ENCODE peak calls at places on chromosomes 6 and 20, in ten cellular contexts. H, L, K, N, R, O, Y, W, D and S are unnamed samples.

GRCh38 chr6:148907573-148907972 is 160.7 kb downstream of the UST start:
- DNase-seq in H (no peak), L (no peak), K (no peak), N (no peak), R (no peak), O (no peak), Y (no peak), W (no peak), D (no peak), S (no peak)

GRCh38 chr6:15996030-15996429 is 132.9 kb upstream of the MYLIP start:
- DNase-seq in H (peak; percentile 39), L (no peak), K (peak; percentile 6), N (no peak), R (no peak), O (no peak), Y (no peak), W (no peak), D (no peak), S (no peak)

GRCh38 chr6:11667876-11668275 is 110.7 kb downstream of the ADTRP start:
- DNase-seq in H (no peak), L (no peak), K (peak; percentile 15), N (no peak), R (no peak), O (no peak), Y (no peak), W (no peak), D (no peak), S (no peak)

GRCh38 chr6:73580247-73581149 is 59.7 kb upstream of the EEF1A1 start:
- DNase-seq in H (peak; percentile 98), L (peak; percentile 97), K (peak; percentile 99), N (peak; percentile 86), R (peak; percentile 99), O (peak; percentile 96), Y (peak; percentile 85), W (peak; percentile 74), D (peak; percentile 72), S (peak; percentile 93)

GRCh38 chr6:69696273-69696672 is 100.5 kb downstream of the LMBRD1 start:
- DNase-seq in H (no peak), L (no peak), K (peak; percentile 35), N (no peak), R (no peak), O (no peak), Y (no peak), W (no peak), D (no peak), S (peak; percentile 29)

GRCh38 chr6:87628881-87629280 is 38.9 kb downstream of the ORC3 start:
- DNase-seq in H (peak; percentile 31), L (peak; percentile 15), K (peak; percentile 35), N (no peak), R (no peak), O (no peak), Y (no peak), W (no peak), D (no peak), S (peak; percentile 30)

GRCh38 chr6:28001751-28002150 is 44.7 kb downstream of the OR2B6 start:
- DNase-seq in H (no peak), L (no peak), K (no peak), N (no peak), R (no peak), O (no peak), Y (no peak), W (no peak), D (no peak), S (no peak)

GRCh38 chr6:149094934-149095341 is 222.6 kb upstream of the TAB2 start:
- DNase-seq in H (peak; percentile 48), L (peak; percentile 63), K (peak; percentile 27), N (no peak), R (no peak), O (no peak), Y (no peak), W (no peak), D (no peak), S (peak; percentile 74)

GRCh38 chr6:63351995-63352586 is 32.3 kb upstream of the LGSN start:
- DNase-seq in H (peak; percentile 81), L (peak; percentile 44), K (peak; percentile 66), N (no peak), R (no peak), O (no peak), Y (no peak), W (no peak), D (no peak), S (no peak)
- TF ChIP-seq CTCF in H (peak; percentile 48), L (no peak), K (peak; percentile 33), N (peak; percentile 18), R (peak; percentile 31), O (no peak), Y (peak; percentile 17), W (no peak), D (peak; percentile 59), S (peak; percentile 45)

GRCh38 chr6:82362868-82363267 is 749 bp upstream of the TPBG start:
- DNase-seq in H (peak; percentile 70), L (peak; percentile 90), K (peak; percentile 96), N (no peak), R (peak; percentile 61), O (no peak), Y (no peak), W (no peak), D (no peak), S (no peak)

GRCh38 chr6:82363368-82364086 is at the start of gene TPBG:
- DNase-seq in H (peak; percentile 60), L (peak; percentile 54), K (peak; percentile 89), N (peak; percentile 45), R (peak; percentile 96), O (peak; percentile 90), Y (peak; percentile 59), W (no peak), D (peak; percentile 59), S (no peak)

GRCh38 chr6:82362144-82362543 is 1.5 kb upstream of the TPBG start:
- DNase-seq in H (no peak), L (no peak), K (peak; percentile 29), N (no peak), R (no peak), O (no peak), Y (no peak), W (no peak), D (no peak), S (no peak)

GRCh38 chr6:82364087-82365010 is 732 bp downstream of the TPBG start:
- DNase-seq in H (peak; percentile 69), L (no peak), K (peak; percentile 91), N (peak; percentile 39), R (peak; percentile 89), O (peak; percentile 92), Y (peak; percentile 63), W (peak; percentile 3), D (peak; percentile 40), S (no peak)

DNA sequence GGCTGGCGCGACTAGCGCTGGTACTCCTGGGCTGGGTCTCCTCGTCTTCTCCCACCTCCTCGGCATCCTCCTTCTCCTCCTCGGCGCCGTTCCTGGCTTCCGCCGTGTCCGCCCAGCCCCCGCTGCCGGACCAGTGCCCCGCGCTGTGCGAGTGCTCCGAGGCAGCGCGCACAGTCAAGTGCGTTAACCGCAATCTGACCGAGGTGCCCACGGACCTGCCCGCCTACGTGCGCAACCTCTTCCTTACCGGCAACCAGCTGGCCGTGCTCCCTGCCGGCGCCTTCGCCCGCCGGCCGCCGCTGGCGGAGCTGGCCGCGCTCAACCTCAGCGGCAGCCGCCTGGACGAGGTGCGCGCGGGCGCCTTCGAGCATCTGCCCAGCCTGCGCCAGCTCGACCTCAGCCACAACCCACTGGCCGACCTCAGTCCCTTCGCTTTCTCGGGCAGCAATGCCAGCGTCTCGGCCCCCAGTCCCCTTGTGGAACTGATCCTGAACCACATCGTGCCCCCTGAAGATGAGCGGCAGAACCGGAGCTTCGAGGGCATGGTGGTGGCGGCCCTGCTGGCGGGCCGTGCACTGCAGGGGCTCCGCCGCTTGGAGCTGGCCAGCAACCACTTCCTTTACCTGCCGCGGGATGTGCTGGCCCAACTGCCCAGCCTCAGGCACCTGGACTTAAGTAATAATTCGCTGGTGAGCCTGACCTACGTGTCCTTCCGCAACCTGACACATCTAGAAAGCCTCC is 1.6 kb downstream of the TPBG start:
- DNase-seq in H (peak; percentile 35), L (no peak), K (peak; percentile 58), N (peak; percentile 25), R (peak; percentile 84), O (no peak), Y (peak; percentile 53), W (no peak), D (peak; percentile 44), S (no peak)
- TF ChIP-seq CTCF in H (peak; percentile 4), L (peak; percentile 12), K (no peak), N (peak; percentile 26), R (peak; percentile 60), O (no peak), Y (no peak), W (no peak), D (peak; percentile 57), S (peak; percentile 13)

GRCh38 chr20:35023624-35024023 is 68.0 kb downstream of the MYH7B start:
- DNase-seq in H (no peak), L (no peak), K (no peak), N (no peak), R (no peak), O (no peak), Y (no peak), W (no peak), D (no peak), S (no peak)
- TF ChIP-seq CTCF in H (no peak), L (no peak), K (no peak), N (no peak), R (no peak), O (no peak), Y (no peak), W (no peak), D (no peak), S (no peak)

GRCh38 chr6:35413911-35414310 is 38.2 kb upstream of the FANCE start:
- DNase-seq in H (no peak), L (no peak), K (no peak), N (no peak), R (no peak), O (no peak), Y (no peak), W (no peak), D (no peak), S (no peak)

GRCh38 chr6:35419431-35419830 is 32.7 kb upstream of the FANCE start:
- DNase-seq in H (peak; percentile 77), L (no peak), K (peak; percentile 75), N (no peak), R (peak; percentile 54), O (no peak), Y (no peak), W (no peak), D (no peak), S (no peak)

GRCh38 chr6:35412102-35412501 is 40.0 kb upstream of the FANCE start:
- DNase-seq in H (no peak), L (no peak), K (no peak), N (no peak), R (no peak), O (no peak), Y (no peak), W (no peak), D (no peak), S (no peak)

GRCh38 chr6:35417979-35418661 is 34.0 kb upstream of the FANCE start:
- DNase-seq in H (no peak), L (no peak), K (peak; percentile 50), N (no peak), R (no peak), O (no peak), Y (no peak), W (no peak), D (no peak), S (no peak)

DNA sequence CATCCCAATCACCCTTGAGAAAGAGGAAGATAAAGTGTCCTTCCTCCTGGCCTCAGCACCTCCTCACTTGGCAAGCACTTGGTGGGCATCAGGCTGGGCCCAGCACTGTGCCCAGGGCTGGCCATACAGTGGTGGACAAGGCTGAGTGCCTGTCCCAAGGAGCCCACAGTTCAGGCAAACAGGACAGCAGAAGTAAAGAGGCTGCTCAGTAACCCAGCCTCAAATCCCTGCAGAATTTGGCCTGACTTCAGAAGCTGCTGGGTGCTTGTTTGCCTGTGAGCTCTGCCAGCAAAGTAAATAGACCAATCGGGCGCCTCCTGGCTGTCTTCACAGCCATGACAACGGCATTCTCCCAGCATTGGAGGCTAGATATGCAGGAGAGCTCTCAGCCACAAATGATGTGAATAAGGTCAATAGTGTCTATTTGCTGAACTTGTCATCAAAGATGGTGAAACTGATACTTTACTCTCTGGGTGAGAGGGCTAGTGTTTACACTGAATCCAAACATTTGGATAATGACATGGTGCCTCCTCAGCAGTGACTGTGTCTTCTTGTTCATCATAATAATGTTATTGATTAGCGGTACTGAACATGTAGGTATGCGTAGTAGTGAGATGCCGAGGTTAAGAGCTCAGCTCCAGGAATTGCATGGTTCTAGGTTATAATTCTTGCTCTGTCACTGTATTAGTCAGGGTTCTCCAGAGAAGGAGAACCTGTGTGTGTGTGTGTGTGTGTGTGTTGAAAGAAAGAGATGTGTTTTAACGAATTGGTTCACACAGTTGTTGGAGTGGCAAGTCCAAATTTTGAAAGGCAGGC is 36.9 kb upstream of the FANCE start:
- DNase-seq in H (peak; percentile 87), L (peak; percentile 91), K (peak; percentile 91), N (peak; percentile 82), R (peak; percentile 91), O (no peak), Y (peak; percentile 73), W (peak; percentile 28), D (peak; percentile 34), S (peak; percentile 67)
- TF ChIP-seq CTCF in H (peak; percentile 56), L (peak; percentile 77), K (peak; percentile 76), N (peak; percentile 61), R (peak; percentile 80), O (no peak), Y (peak; percentile 57), W (peak; percentile 52), D (peak; percentile 58), S (peak; percentile 68)